ENCODE peak calls at places on chromosome 2, in nine cellular contexts. One of them, this sample, is unnamed.
A peak's percentile ranks its signal among the peaks of the same experiment; 100 is the strongest.

GRCh38 chr2:173130521-173131467 is 55.1 kb downstream of the MAP3K20 start:
- DNase-seq in prostate gland: no peak
- DNase-seq in lower leg skin: no peak
- DNase-seq in Peyer's patch: no peak
- DNase-seq in OCI-LY7: no peak
- DNase-seq in fibroblast of pulmonary artery: no peak
- DNase-seq in stomach: no peak
- DNase-seq in CD8-positive, alpha-beta T cell: no peak
- DNase-seq in colonic mucosa: no peak
- DNase-seq in this sample: no peak

GRCh38 chr2:64500549-64500948 is 23.6 kb upstream of the AFTPH start:
- DNase-seq in lower leg skin: no peak
- DNase-seq in stomach: no peak
- DNase-seq in OCI-LY7: no peak
- DNase-seq in CD8-positive, alpha-beta T cell: no peak
- DNase-seq in Peyer's patch: no peak
- DNase-seq in prostate gland: no peak
- DNase-seq in fibroblast of pulmonary artery: no peak
- DNase-seq in colonic mucosa: no peak
- DNase-seq in this sample: no peak

GRCh38 chr2:175282300-175282699 is 100.8 kb upstream of the ATP5MC3 start:
- DNase-seq in stomach: no peak
- DNase-seq in colonic mucosa: no peak
- DNase-seq in CD8-positive, alpha-beta T cell: no peak
- DNase-seq in fibroblast of pulmonary artery: peak; percentile 61
- DNase-seq in OCI-LY7: peak; percentile 46
- DNase-seq in lower leg skin: no peak
- DNase-seq in Peyer's patch: no peak
- DNase-seq in prostate gland: no peak
- DNase-seq in this sample: peak; percentile 33

GRCh38 chr2:44805836-44806235 is 135.7 kb upstream of the SIX3 start:
- DNase-seq in colonic mucosa: no peak
- DNase-seq in Peyer's patch: no peak
- DNase-seq in lower leg skin: no peak
- DNase-seq in stomach: no peak
- DNase-seq in prostate gland: no peak
- DNase-seq in CD8-positive, alpha-beta T cell: no peak
- DNase-seq in OCI-LY7: no peak
- DNase-seq in fibroblast of pulmonary artery: no peak
- DNase-seq in this sample: no peak

GRCh38 chr2:9205963-9206948 is at the start of gene ASAP2:
- DNase-seq in OCI-LY7: peak; percentile 30
- DNase-seq in CD8-positive, alpha-beta T cell: peak; percentile 52
- DNase-seq in lower leg skin: no peak
- DNase-seq in stomach: peak; percentile 79
- DNase-seq in fibroblast of pulmonary artery: peak; percentile 73
- DNase-seq in Peyer's patch: no peak
- DNase-seq in colonic mucosa: peak; percentile 71
- DNase-seq in prostate gland: peak; percentile 45
- DNase-seq in this sample: peak; percentile 72

GRCh38 chr2:44700824-44701223 is 240.7 kb upstream of the SIX3 start:
- DNase-seq in fibroblast of pulmonary artery: no peak
- DNase-seq in Peyer's patch: no peak
- DNase-seq in stomach: no peak
- DNase-seq in lower leg skin: no peak
- DNase-seq in colonic mucosa: no peak
- DNase-seq in prostate gland: no peak
- DNase-seq in OCI-LY7: no peak
- DNase-seq in CD8-positive, alpha-beta T cell: no peak
- DNase-seq in this sample: no peak

GRCh38 chr2:110120171-110121051 is 4.8 kb upstream of the MALL start:
- DNase-seq in stomach: no peak
- DNase-seq in CD8-positive, alpha-beta T cell: no peak
- DNase-seq in Peyer's patch: no peak
- DNase-seq in fibroblast of pulmonary artery: no peak
- DNase-seq in colonic mucosa: no peak
- DNase-seq in lower leg skin: no peak
- DNase-seq in prostate gland: peak; percentile 79
- DNase-seq in OCI-LY7: no peak
- DNase-seq in this sample: no peak

GRCh38 chr2:38178142-38178541 is 102.2 kb upstream of the CYP1B1 start:
- DNase-seq in colonic mucosa: no peak
- DNase-seq in OCI-LY7: no peak
- DNase-seq in fibroblast of pulmonary artery: peak; percentile 83
- DNase-seq in prostate gland: no peak
- DNase-seq in Peyer's patch: no peak
- DNase-seq in lower leg skin: peak; percentile 52
- DNase-seq in stomach: no peak
- DNase-seq in CD8-positive, alpha-beta T cell: no peak
- DNase-seq in this sample: peak; percentile 88

GRCh38 chr2:202450785-202451184 is 74.7 kb downstream of the BMPR2 start:
- DNase-seq in colonic mucosa: no peak
- DNase-seq in prostate gland: no peak
- DNase-seq in Peyer's patch: no peak
- DNase-seq in fibroblast of pulmonary artery: peak; percentile 58
- DNase-seq in OCI-LY7: no peak
- DNase-seq in stomach: no peak
- DNase-seq in CD8-positive, alpha-beta T cell: no peak
- DNase-seq in lower leg skin: no peak
- DNase-seq in this sample: no peak

GRCh38 chr2:212098966-212099365 is 439.6 kb downstream of the ERBB4 start:
- DNase-seq in OCI-LY7: no peak
- DNase-seq in lower leg skin: no peak
- DNase-seq in fibroblast of pulmonary artery: no peak
- DNase-seq in prostate gland: no peak
- DNase-seq in stomach: no peak
- DNase-seq in CD8-positive, alpha-beta T cell: no peak
- DNase-seq in Peyer's patch: no peak
- DNase-seq in colonic mucosa: no peak
- DNase-seq in this sample: no peak

GRCh38 chr2:3493610-3493997 is 25.7 kb downstream of the ADI1 start:
- DNase-seq in fibroblast of pulmonary artery: peak; percentile 87
- DNase-seq in Peyer's patch: no peak
- DNase-seq in lower leg skin: no peak
- DNase-seq in OCI-LY7: no peak
- DNase-seq in stomach: no peak
- DNase-seq in colonic mucosa: peak; percentile 38
- DNase-seq in CD8-positive, alpha-beta T cell: no peak
- DNase-seq in prostate gland: no peak
- DNase-seq in this sample: peak; percentile 11

GRCh38 chr2:16713011-16713423 is 47.4 kb upstream of the CYRIA start:
- DNase-seq in colonic mucosa: no peak
- DNase-seq in lower leg skin: no peak
- DNase-seq in Peyer's patch: peak; percentile 29
- DNase-seq in fibroblast of pulmonary artery: no peak
- DNase-seq in CD8-positive, alpha-beta T cell: no peak
- DNase-seq in prostate gland: no peak
- DNase-seq in stomach: no peak
- DNase-seq in OCI-LY7: peak; percentile 53
- DNase-seq in this sample: no peak

GRCh38 chr2:170820647-170821630 is 4.3 kb downstream of the GAD1 start:
- DNase-seq in lower leg skin: no peak
- DNase-seq in prostate gland: no peak
- DNase-seq in colonic mucosa: no peak
- DNase-seq in Peyer's patch: no peak
- DNase-seq in stomach: no peak
- DNase-seq in CD8-positive, alpha-beta T cell: no peak
- DNase-seq in fibroblast of pulmonary artery: no peak
- DNase-seq in OCI-LY7: no peak
- DNase-seq in this sample: no peak

GRCh38 chr2:106159867-106160785 is 34.0 kb downstream of the UXS1 start:
- DNase-seq in lower leg skin: no peak
- DNase-seq in prostate gland: no peak
- DNase-seq in OCI-LY7: peak; percentile 45
- DNase-seq in colonic mucosa: no peak
- DNase-seq in stomach: no peak
- DNase-seq in fibroblast of pulmonary artery: no peak
- DNase-seq in CD8-positive, alpha-beta T cell: peak; percentile 81
- DNase-seq in Peyer's patch: peak; percentile 44
- DNase-seq in this sample: no peak

GRCh38 chr2:106165064-106165463 is 29.0 kb downstream of the UXS1 start:
- DNase-seq in fibroblast of pulmonary artery: no peak
- DNase-seq in lower leg skin: no peak
- DNase-seq in prostate gland: no peak
- DNase-seq in colonic mucosa: no peak
- DNase-seq in Peyer's patch: no peak
- DNase-seq in OCI-LY7: no peak
- DNase-seq in stomach: no peak
- DNase-seq in CD8-positive, alpha-beta T cell: no peak
- DNase-seq in this sample: no peak

GRCh38 chr2:106160786-106161261 is 33.3 kb downstream of the UXS1 start:
- DNase-seq in lower leg skin: no peak
- DNase-seq in fibroblast of pulmonary artery: no peak
- DNase-seq in colonic mucosa: no peak
- DNase-seq in stomach: no peak
- DNase-seq in CD8-positive, alpha-beta T cell: peak; percentile 77
- DNase-seq in OCI-LY7: peak; percentile 78
- DNase-seq in Peyer's patch: peak; percentile 60
- DNase-seq in prostate gland: no peak
- DNase-seq in this sample: no peak

GRCh38 chr2:106163948-106164580 is 30.0 kb downstream of the UXS1 start:
- DNase-seq in prostate gland: no peak
- DNase-seq in colonic mucosa: no peak
- DNase-seq in stomach: no peak
- DNase-seq in lower leg skin: no peak
- DNase-seq in fibroblast of pulmonary artery: peak; percentile 66
- DNase-seq in OCI-LY7: peak; percentile 65
- DNase-seq in Peyer's patch: no peak
- DNase-seq in CD8-positive, alpha-beta T cell: no peak
- DNase-seq in this sample: no peak

DNA sequence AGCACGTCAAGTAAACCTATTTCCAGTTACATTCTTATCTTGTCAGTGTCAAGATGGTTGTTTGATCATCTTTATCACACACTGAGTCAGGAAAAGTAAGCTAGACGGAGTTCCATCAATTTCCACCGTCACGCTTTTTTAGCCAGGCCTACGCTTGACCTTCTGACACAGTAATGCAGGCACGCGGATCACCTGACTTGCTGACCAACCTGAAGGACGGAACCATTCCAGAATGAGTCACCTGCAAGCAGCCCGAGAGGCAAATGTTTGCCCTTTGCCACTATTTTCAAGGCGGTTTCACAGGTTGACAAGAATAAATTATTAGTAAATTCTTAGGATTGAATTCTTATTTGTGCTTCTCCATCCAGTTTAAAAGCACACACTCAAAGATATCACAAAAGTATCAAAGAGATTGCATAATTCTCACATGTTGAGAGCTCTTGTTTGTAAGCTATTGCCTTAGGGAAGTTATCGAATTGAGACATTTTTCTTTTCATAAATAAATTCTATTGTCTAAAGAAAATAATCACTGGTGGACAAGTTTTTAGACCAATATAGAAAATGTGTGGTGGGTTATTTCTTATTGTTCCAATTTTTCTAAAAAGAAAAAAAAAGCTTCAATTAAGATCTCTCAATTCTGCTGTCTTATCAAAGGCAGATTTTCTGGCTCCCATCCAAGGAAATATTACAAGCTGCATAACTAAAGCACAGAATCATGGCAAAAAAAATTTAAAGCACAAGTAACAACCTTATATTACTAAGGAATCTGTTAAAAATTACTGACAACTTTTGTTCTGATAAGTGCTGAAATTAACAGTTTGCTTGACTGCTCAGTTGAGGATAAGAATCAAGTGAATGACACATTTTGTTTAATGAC is 31.9 kb downstream of the UXS1 start:
- DNase-seq in lower leg skin: no peak
- DNase-seq in Peyer's patch: no peak
- DNase-seq in OCI-LY7: no peak
- DNase-seq in fibroblast of pulmonary artery: peak; percentile 48
- DNase-seq in CD8-positive, alpha-beta T cell: no peak
- DNase-seq in stomach: peak; percentile 38
- DNase-seq in colonic mucosa: no peak
- DNase-seq in prostate gland: no peak
- DNase-seq in this sample: no peak
- H3K4me3 ChIP-seq in lower leg skin: no peak overlapping the region
- H3K4me3 ChIP-seq in Peyer's patch: no peak overlapping the region
- H3K4me3 ChIP-seq in OCI-LY7: no peak overlapping the region
- H3K4me3 ChIP-seq in fibroblast of pulmonary artery: no peak overlapping the region
- H3K4me3 ChIP-seq in CD8-positive, alpha-beta T cell: no peak overlapping the region
- H3K4me3 ChIP-seq in stomach: no peak overlapping the region
- H3K4me3 ChIP-seq in colonic mucosa: no peak overlapping the region
- H3K4me3 ChIP-seq in prostate gland: no peak overlapping the region
- H3K4me3 ChIP-seq in this sample: no peak overlapping the region

DNA sequence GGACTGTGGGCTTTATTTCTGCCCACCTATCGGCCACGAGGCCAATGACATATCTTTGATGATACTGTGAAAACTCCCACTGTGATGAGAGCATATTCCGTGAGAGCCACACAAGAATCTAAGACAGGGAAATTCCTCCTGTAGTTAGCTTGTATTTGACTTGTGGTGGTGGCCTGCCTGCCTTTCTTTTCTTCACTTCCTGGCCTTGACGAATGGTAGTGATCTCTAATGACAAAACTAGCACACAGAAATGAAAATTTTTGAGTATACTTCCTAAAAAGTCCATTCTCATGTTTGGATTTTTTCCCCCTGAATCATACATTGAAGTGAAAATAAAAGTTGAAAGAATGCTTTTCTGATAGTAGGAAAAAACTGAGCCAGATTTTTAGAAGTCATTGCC is 94.4 kb downstream of the MGAT5 start:
- DNase-seq in prostate gland: no peak
- DNase-seq in OCI-LY7: no peak
- DNase-seq in colonic mucosa: no peak
- DNase-seq in lower leg skin: no peak
- DNase-seq in Peyer's patch: no peak
- DNase-seq in stomach: no peak
- DNase-seq in CD8-positive, alpha-beta T cell: no peak
- DNase-seq in fibroblast of pulmonary artery: peak; percentile 41
- DNase-seq in this sample: peak; percentile 63
- TF ChIP-seq CTCF in prostate gland: no peak
- TF ChIP-seq CTCF in OCI-LY7: no peak
- TF ChIP-seq CTCF in colonic mucosa: no peak
- TF ChIP-seq CTCF in lower leg skin: no peak
- TF ChIP-seq CTCF in Peyer's patch: no peak
- TF ChIP-seq CTCF in stomach: no peak
- TF ChIP-seq CTCF in CD8-positive, alpha-beta T cell: no peak
- TF ChIP-seq CTCF in fibroblast of pulmonary artery: no peak
- TF ChIP-seq CTCF in this sample: no peak

GRCh38 chr2:102737435-102737834 is 24.4 kb upstream of the TMEM182 start:
- DNase-seq in colonic mucosa: no peak
- DNase-seq in lower leg skin: no peak
- DNase-seq in stomach: no peak
- DNase-seq in OCI-LY7: no peak
- DNase-seq in fibroblast of pulmonary artery: no peak
- DNase-seq in CD8-positive, alpha-beta T cell: no peak
- DNase-seq in prostate gland: no peak
- DNase-seq in Peyer's patch: no peak
- DNase-seq in this sample: no peak
- H3K4me3 ChIP-seq in colonic mucosa: peak overlapping the region; percentile 97
- H3K4me3 ChIP-seq in lower leg skin: no peak overlapping the region
- H3K4me3 ChIP-seq in stomach: peak overlapping the region; percentile 83
- H3K4me3 ChIP-seq in OCI-LY7: peak overlapping the region; percentile 88
- H3K4me3 ChIP-seq in fibroblast of pulmonary artery: peak overlapping the region; percentile 76
- H3K4me3 ChIP-seq in CD8-positive, alpha-beta T cell: peak overlapping the region; percentile 94
- H3K4me3 ChIP-seq in prostate gland: peak overlapping the region; percentile 65
- H3K4me3 ChIP-seq in Peyer's patch: no peak overlapping the region
- H3K4me3 ChIP-seq in this sample: peak overlapping the region; percentile 89

DNA sequence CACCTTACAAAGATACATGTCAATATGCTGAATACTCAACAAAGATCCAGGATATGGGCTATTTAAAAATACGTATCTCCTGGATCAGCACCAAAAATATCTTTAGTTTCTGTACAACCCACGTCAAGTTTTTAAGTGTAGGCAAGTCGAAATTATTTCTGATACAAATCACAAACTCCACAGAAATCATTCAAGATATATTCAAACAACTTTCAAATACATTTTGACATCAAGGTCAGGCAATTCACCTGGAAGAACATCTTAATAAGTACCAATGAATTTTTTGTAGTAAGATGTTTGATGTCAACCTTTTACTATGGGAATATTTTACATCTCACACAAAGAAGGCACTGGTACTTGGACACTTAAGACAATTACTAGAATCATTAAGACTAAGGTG is 86.2 kb downstream of the CUL3 start:
- DNase-seq in Peyer's patch: no peak
- DNase-seq in prostate gland: no peak
- DNase-seq in CD8-positive, alpha-beta T cell: no peak
- DNase-seq in fibroblast of pulmonary artery: no peak
- DNase-seq in colonic mucosa: no peak
- DNase-seq in lower leg skin: no peak
- DNase-seq in stomach: no peak
- DNase-seq in OCI-LY7: no peak
- DNase-seq in this sample: no peak
- TF ChIP-seq CTCF in Peyer's patch: no peak
- TF ChIP-seq CTCF in prostate gland: no peak
- TF ChIP-seq CTCF in CD8-positive, alpha-beta T cell: no peak
- TF ChIP-seq CTCF in fibroblast of pulmonary artery: no peak
- TF ChIP-seq CTCF in colonic mucosa: no peak
- TF ChIP-seq CTCF in lower leg skin: no peak
- TF ChIP-seq CTCF in stomach: no peak
- TF ChIP-seq CTCF in OCI-LY7: no peak
- TF ChIP-seq CTCF in this sample: no peak